ENCODE peak calls at places on chromosomes 3 and 15, in six cellular contexts. S, Y, W, T, H and V are unnamed samples.

GRCh38 chr15:46277994-46278885 is 643.4 kb downstream of the SQOR start:
- DNase-seq in H (no peak), S (no peak), Y (no peak), W (no peak), T (peak; percentile 36), V (no peak)

GRCh38 chr3:25246921-25247320 is 181.1 kb upstream of the RARB start:
- DNase-seq in S (no peak), T (no peak), W (no peak), H (no peak), Y (no peak), V (no peak)

GRCh38 chr3:42711491-42712343 is 9.1 kb upstream of the HHATL start:
- DNase-seq in Y (no peak), W (no peak), H (no peak), T (peak; percentile 23), S (no peak), V (no peak)

GRCh38 chr3:49668414-49668797 is 5.7 kb upstream of the APEH start:
- DNase-seq in W (peak; percentile 76), H (peak; percentile 32), S (no peak), Y (no peak), T (no peak), V (no peak)

GRCh38 chr15:66670698-66671580 is 31.1 kb upstream of the SMAD6 start:
- DNase-seq in H (peak; percentile 76), W (peak; percentile 18), Y (no peak), S (no peak), T (peak; percentile 50), V (no peak)

GRCh38 chr3:197353867-197354180 is 55.4 kb upstream of the DLG1 start:
- DNase-seq in S (no peak), H (no peak), Y (no peak), W (no peak), T (no peak), V (no peak)

GRCh38 chr15:70618929-70619328 is 144.4 kb downstream of the UACA start:
- DNase-seq in Y (no peak), S (no peak), T (no peak), H (no peak), W (no peak), V (no peak)

GRCh38 chr3:114364806-114365205 is 71.0 kb downstream of the TIGIT start:
- DNase-seq in Y (no peak), T (no peak), S (no peak), W (no peak), H (no peak), V (no peak)

GRCh38 chr15:81133782-81134461 is at the start of gene CFAP161:
- DNase-seq in Y (no peak), T (peak; percentile 93), W (peak; percentile 29), H (no peak), S (no peak), V (no peak)

GRCh38 chr3:73625124-73625665 is 454 bp upstream of the PDZRN3 start:
- DNase-seq in S (no peak), T (peak; percentile 54), W (no peak), H (no peak), Y (no peak), V (no peak)

GRCh38 chr3:174949523-174949922 is 90.4 kb downstream of the NAALADL2 start:
- DNase-seq in H (no peak), Y (no peak), T (no peak), W (no peak), S (no peak), V (no peak)

GRCh38 chr15:61410656-61411055 is 181.6 kb upstream of the RORA start:
- DNase-seq in H (no peak), W (no peak), S (no peak), Y (no peak), T (no peak), V (no peak)

GRCh38 chr15:101642361-101642760 is 9.8 kb downstream of the TM2D3 start:
- DNase-seq in Y (no peak), S (no peak), H (no peak), T (peak; percentile 47), W (no peak), V (no peak)

GRCh38 chr3:155243512-155243921 is 50.0 kb downstream of the STRIT1 start:
- DNase-seq in H (no peak), Y (no peak), T (no peak), S (no peak), W (no peak), V (no peak)

GRCh38 chr3:13352621-13353131 is 67.4 kb downstream of the NUP210 start:
- DNase-seq in S (no peak), H (peak; percentile 92), T (no peak), W (no peak), Y (no peak), V (no peak)

GRCh38 chr3:49803464-49804140 is 541 bp downstream of the INKA1 start:
- DNase-seq in S (no peak), H (peak; percentile 80), Y (no peak), W (no peak), T (peak; percentile 84), V (peak; percentile 53)

GRCh38 chr15:70259030-70259424 is 161.3 kb upstream of the TLE3 start:
- DNase-seq in Y (no peak), T (no peak), H (peak; percentile 37), W (no peak), S (no peak), V (no peak)

GRCh38 chr3:163018067-163018466 is 1521.5 kb downstream of the OTOL1 start:
- DNase-seq in H (no peak), S (no peak), W (no peak), T (no peak), Y (no peak), V (no peak)

GRCh38 chr3:190318666-190319065 is 3.6 kb downstream of the CLDN1 start:
- DNase-seq in H (no peak), T (no peak), S (no peak), W (no peak), Y (no peak), V (no peak)

GRCh38 chr15:73751896-73752816 is 995 bp downstream of the INSYN1 start:
- DNase-seq in W (no peak), T (peak; percentile 75), S (no peak), Y (no peak), H (no peak), V (no peak)

GRCh38 chr3:42829628-42830436 is 20.6 kb downstream of the ACKR2 start:
- DNase-seq in T (no peak), W (peak; percentile 72), Y (no peak), S (no peak), H (no peak), V (no peak)

GRCh38 chr15:47959617-47960398 is 161.0 kb upstream of the SLC24A5 start:
- DNase-seq in S (no peak), Y (peak; percentile 13), H (no peak), T (no peak), W (no peak), V (no peak)

GRCh38 chr3:114714237-114714636 is 420.4 kb downstream of the TIGIT start:
- DNase-seq in Y (no peak), T (no peak), H (no peak), W (no peak), S (no peak), V (no peak)

GRCh38 chr3:132004571-132004970 is 30.2 kb downstream of the CPNE4 start:
- DNase-seq in S (no peak), Y (no peak), W (no peak), H (no peak), T (no peak), V (no peak)

GRCh38 chr15:85582719-85583089 is 202.3 kb downstream of the AKAP13 start:
- DNase-seq in S (no peak), H (peak; percentile 53), Y (peak; percentile 28), W (no peak), T (peak; percentile 56), V (no peak)

GRCh38 chr3:126135056-126135397 is 45.4 kb downstream of the ALDH1L1 start:
- DNase-seq in H (no peak), Y (no peak), T (peak; percentile 5), W (no peak), S (no peak), V (no peak)

GRCh38 chr15:97521894-97522293 is 438.6 kb upstream of the ARRDC4 start:
- DNase-seq in S (no peak), T (no peak), H (no peak), Y (no peak), W (no peak), V (no peak)

GRCh38 chr3:129626744-129627349 is 20.4 kb upstream of the PLXND1 start:
- DNase-seq in W (peak; percentile 90), H (peak; percentile 90), S (peak; percentile 97), Y (no peak), T (peak; percentile 48), V (peak; percentile 99)

GRCh38 chr3:174441588-174442316 is 417.4 kb upstream of the NAALADL2 start:
- DNase-seq in T (no peak), W (no peak), S (no peak), Y (no peak), H (no peak), V (no peak)

GRCh38 chr3:65146149-65146548 is 458.3 kb upstream of the ADAMTS9 start:
- DNase-seq in Y (no peak), H (no peak), T (no peak), S (no peak), W (no peak), V (no peak)

GRCh38 chr15:48336940-48337339 is 5.7 kb downstream of the DUT start:
- DNase-seq in Y (no peak), S (no peak), H (peak; percentile 51), T (peak; percentile 41), W (peak; percentile 36), V (no peak)

GRCh38 chr15:81195339-81195864 is 1.3 kb upstream of the IL16 start:
- DNase-seq in H (no peak), Y (no peak), W (no peak), T (no peak), S (no peak), V (no peak)

GRCh38 chr3:41693799-41694198 is 268.1 kb downstream of the ULK4 start:
- DNase-seq in S (no peak), H (no peak), Y (no peak), W (no peak), T (no peak), V (no peak)
- TF ChIP-seq TAF1 in S (no peak), H (no peak), Y (no peak), W (no peak), T (no peak), V (no peak)

DNA sequence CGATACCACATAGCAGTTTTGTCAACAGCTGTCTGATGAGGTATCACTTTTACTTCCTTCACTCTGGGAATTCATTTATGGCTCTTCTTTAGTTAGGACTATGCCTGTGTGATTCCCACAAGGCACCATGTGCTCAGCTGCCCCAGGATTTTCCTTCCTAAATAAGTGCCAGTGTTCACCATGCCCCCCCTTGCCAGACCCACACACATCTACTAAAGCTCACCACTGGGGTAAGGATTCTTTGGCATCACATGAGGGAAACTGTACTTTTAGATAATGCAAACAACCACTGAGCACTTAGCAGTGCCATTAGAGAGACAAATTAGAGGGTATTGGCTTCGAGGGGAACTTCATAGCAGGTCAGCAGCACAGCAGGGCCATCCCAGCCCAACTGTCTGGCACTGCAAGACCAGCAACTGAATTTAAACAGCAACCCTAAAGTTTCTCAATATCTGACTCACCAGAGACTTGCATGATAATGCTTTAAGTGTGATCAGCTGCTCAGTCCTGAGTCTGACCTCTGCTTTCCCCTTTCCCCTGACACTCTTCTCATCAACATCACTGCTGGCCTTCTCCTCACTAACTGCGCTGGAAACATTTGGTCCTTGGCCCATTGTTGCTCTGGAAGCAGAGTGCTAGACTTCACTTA is 114.3 kb downstream of the STAC start:
- DNase-seq in Y (no peak), W (no peak), T (peak; percentile 36), H (no peak), S (no peak), V (no peak)
- TF ChIP-seq POLR2AphosphoS5 in Y (no peak), W (no peak), T (no peak), H (no peak), S (no peak), V (no peak)

GRCh38 chr15:35673093-35673573 is 127.2 kb upstream of the DPH6 start:
- DNase-seq in Y (no peak), W (peak; percentile 39), S (no peak), T (no peak), H (peak; percentile 78), V (peak; percentile 5)
- TF ChIP-seq TAF1 in Y (no peak), W (no peak), S (no peak), T (no peak), H (no peak), V (no peak)

GRCh38 chr15:44873103-44873502 is 83.4 kb upstream of the TERB2 start:
- DNase-seq in T (no peak), S (no peak), W (no peak), Y (no peak), H (no peak), V (no peak)
- TF ChIP-seq POLR2AphosphoS5 in T (no peak), S (peak; percentile 33), W (no peak), Y (no peak), H (no peak), V (peak; percentile 32)